ENCODE peak calls at places on chromosomes 3 and 15, in seven cellular contexts. One of them, this sample, is unnamed.

GRCh38 chr15:63185206-63185605 is 4.2 kb upstream of the RAB8B start:
- DNase-seq in PC-3: no peak
- DNase-seq in substantia nigra: peak
- DNase-seq in right cardiac atrium: no peak
- DNase-seq in Karpas-422: no peak
- DNase-seq in GM23338: no peak
- DNase-seq in SJSA1: peak
- DNase-seq in this sample: no peak

GRCh38 chr3:138038725-138039462 is 28.9 kb downstream of the CLDN18 start:
- DNase-seq in PC-3: peak
- DNase-seq in substantia nigra: no peak
- DNase-seq in right cardiac atrium: no peak
- DNase-seq in Karpas-422: no peak
- DNase-seq in GM23338: peak
- DNase-seq in SJSA1: no peak
- DNase-seq in this sample: no peak

GRCh38 chr3:151592287-151592686 is 131.4 kb upstream of the IGSF10 start:
- DNase-seq in PC-3: no peak
- DNase-seq in substantia nigra: no peak
- DNase-seq in right cardiac atrium: no peak
- DNase-seq in Karpas-422: no peak
- DNase-seq in GM23338: peak
- DNase-seq in SJSA1: no peak
- DNase-seq in this sample: no peak

GRCh38 chr3:127589600-127590281 is 792 bp downstream of the TPRA1 start:
- DNase-seq in PC-3: peak
- DNase-seq in substantia nigra: no peak
- DNase-seq in right cardiac atrium: peak
- DNase-seq in Karpas-422: peak
- DNase-seq in GM23338: no peak
- DNase-seq in SJSA1: peak
- DNase-seq in this sample: peak

GRCh38 chr3:17639765-17640164 is 102.7 kb downstream of the TBC1D5 start:
- DNase-seq in PC-3: peak
- DNase-seq in substantia nigra: no peak
- DNase-seq in right cardiac atrium: no peak
- DNase-seq in Karpas-422: no peak
- DNase-seq in GM23338: no peak
- DNase-seq in SJSA1: no peak
- DNase-seq in this sample: no peak

GRCh38 chr3:195133462-195133861 is 137.5 kb downstream of the XXYLT1 start:
- DNase-seq in PC-3: no peak
- DNase-seq in substantia nigra: peak
- DNase-seq in right cardiac atrium: no peak
- DNase-seq in Karpas-422: no peak
- DNase-seq in GM23338: no peak
- DNase-seq in SJSA1: no peak
- DNase-seq in this sample: no peak

GRCh38 chr3:126913524-126913923 is 69.4 kb upstream of the PLXNA1 start:
- DNase-seq in PC-3: peak
- DNase-seq in substantia nigra: no peak
- DNase-seq in right cardiac atrium: no peak
- DNase-seq in Karpas-422: no peak
- DNase-seq in GM23338: no peak
- DNase-seq in SJSA1: peak
- DNase-seq in this sample: no peak

GRCh38 chr3:152284906-152285305 is 16.2 kb downstream of the MBNL1 start:
- DNase-seq in PC-3: no peak
- DNase-seq in substantia nigra: no peak
- DNase-seq in right cardiac atrium: no peak
- DNase-seq in Karpas-422: no peak
- DNase-seq in GM23338: no peak
- DNase-seq in SJSA1: no peak
- DNase-seq in this sample: no peak

GRCh38 chr15:46654993-46655392 is 1020.2 kb downstream of the SQOR start:
- DNase-seq in PC-3: no peak
- DNase-seq in substantia nigra: no peak
- DNase-seq in right cardiac atrium: no peak
- DNase-seq in Karpas-422: no peak
- DNase-seq in GM23338: no peak
- DNase-seq in SJSA1: no peak
- DNase-seq in this sample: no peak

GRCh38 chr3:102258666-102259227 is 176.1 kb upstream of the ZPLD1 start:
- DNase-seq in PC-3: no peak
- DNase-seq in substantia nigra: no peak
- DNase-seq in right cardiac atrium: no peak
- DNase-seq in Karpas-422: no peak
- DNase-seq in GM23338: no peak
- DNase-seq in SJSA1: no peak
- DNase-seq in this sample: no peak

GRCh38 chr3:111768571-111769100 is 90.4 kb upstream of the PHLDB2 start:
- DNase-seq in PC-3: peak
- DNase-seq in substantia nigra: no peak
- DNase-seq in right cardiac atrium: no peak
- DNase-seq in Karpas-422: no peak
- DNase-seq in GM23338: no peak
- DNase-seq in SJSA1: peak
- DNase-seq in this sample: no peak

GRCh38 chr3:16148783-16149182 is 25.7 kb upstream of the GALNT15 start:
- DNase-seq in PC-3: no peak
- DNase-seq in substantia nigra: no peak
- DNase-seq in right cardiac atrium: peak
- DNase-seq in Karpas-422: peak
- DNase-seq in GM23338: no peak
- DNase-seq in SJSA1: peak
- DNase-seq in this sample: no peak

GRCh38 chr3:194196876-194197275 is 60.9 kb downstream of the HES1 start:
- DNase-seq in PC-3: no peak
- DNase-seq in substantia nigra: no peak
- DNase-seq in right cardiac atrium: no peak
- DNase-seq in Karpas-422: no peak
- DNase-seq in GM23338: no peak
- DNase-seq in SJSA1: no peak
- DNase-seq in this sample: no peak

GRCh38 chr3:9760779-9761505 is 8.8 kb downstream of the CAMK1 start:
- DNase-seq in PC-3: no peak
- DNase-seq in substantia nigra: no peak
- DNase-seq in right cardiac atrium: no peak
- DNase-seq in Karpas-422: no peak
- DNase-seq in GM23338: no peak
- DNase-seq in SJSA1: no peak
- DNase-seq in this sample: no peak

GRCh38 chr3:175307642-175308041 is 448.5 kb downstream of the NAALADL2 start:
- DNase-seq in PC-3: peak
- DNase-seq in substantia nigra: no peak
- DNase-seq in right cardiac atrium: no peak
- DNase-seq in Karpas-422: no peak
- DNase-seq in GM23338: no peak
- DNase-seq in SJSA1: no peak
- DNase-seq in this sample: no peak

GRCh38 chr3:9422712-9423424 is 25.5 kb downstream of the SETD5 start:
- DNase-seq in PC-3: peak
- DNase-seq in substantia nigra: peak
- DNase-seq in right cardiac atrium: peak
- DNase-seq in Karpas-422: no peak
- DNase-seq in GM23338: peak
- DNase-seq in SJSA1: peak
- DNase-seq in this sample: no peak

GRCh38 chr3:30629736-30630135 is 23.3 kb downstream of the TGFBR2 start:
- DNase-seq in PC-3: no peak
- DNase-seq in substantia nigra: no peak
- DNase-seq in right cardiac atrium: no peak
- DNase-seq in Karpas-422: no peak
- DNase-seq in GM23338: no peak
- DNase-seq in SJSA1: no peak
- DNase-seq in this sample: no peak

GRCh38 chr3:15430624-15431023 is 3.2 kb downstream of the EAF1 start:
- DNase-seq in PC-3: no peak
- DNase-seq in substantia nigra: no peak
- DNase-seq in right cardiac atrium: no peak
- DNase-seq in Karpas-422: no peak
- DNase-seq in GM23338: no peak
- DNase-seq in SJSA1: no peak
- DNase-seq in this sample: no peak

GRCh38 chr3:184380210-184380626 is 364 bp downstream of the CHRD start:
- DNase-seq in PC-3: peak
- DNase-seq in substantia nigra: peak
- DNase-seq in right cardiac atrium: peak
- DNase-seq in Karpas-422: no peak
- DNase-seq in GM23338: peak
- DNase-seq in SJSA1: no peak
- DNase-seq in this sample: no peak

GRCh38 chr15:68791431-68792283 is 29.0 kb downstream of the ANP32A start:
- DNase-seq in PC-3: no peak
- DNase-seq in substantia nigra: no peak
- DNase-seq in right cardiac atrium: no peak
- DNase-seq in Karpas-422: no peak
- DNase-seq in GM23338: peak
- DNase-seq in SJSA1: no peak
- DNase-seq in this sample: peak

GRCh38 chr3:176951586-176952292 is 245.5 kb downstream of the TBL1XR1 start:
- DNase-seq in PC-3: no peak
- DNase-seq in substantia nigra: no peak
- DNase-seq in right cardiac atrium: no peak
- DNase-seq in Karpas-422: no peak
- DNase-seq in GM23338: no peak
- DNase-seq in SJSA1: no peak
- DNase-seq in this sample: no peak

GRCh38 chr3:23490459-23490858 is 287.3 kb downstream of the UBE2E2 start:
- DNase-seq in PC-3: peak
- DNase-seq in substantia nigra: no peak
- DNase-seq in right cardiac atrium: no peak
- DNase-seq in Karpas-422: no peak
- DNase-seq in GM23338: no peak
- DNase-seq in SJSA1: peak
- DNase-seq in this sample: no peak

GRCh38 chr3:98812851-98813374 is 49.8 kb downstream of the ST3GAL6 start:
- DNase-seq in PC-3: peak
- DNase-seq in substantia nigra: no peak
- DNase-seq in right cardiac atrium: no peak
- DNase-seq in Karpas-422: peak
- DNase-seq in GM23338: peak
- DNase-seq in SJSA1: peak
- DNase-seq in this sample: peak

GRCh38 chr3:59836525-59836924 is 786.7 kb upstream of the CFAP20DC start:
- DNase-seq in PC-3: no peak
- DNase-seq in substantia nigra: no peak
- DNase-seq in right cardiac atrium: no peak
- DNase-seq in Karpas-422: no peak
- DNase-seq in GM23338: no peak
- DNase-seq in SJSA1: no peak
- DNase-seq in this sample: peak

GRCh38 chr3:27357665-27358258 is 11.4 kb downstream of the NEK10 start:
- DNase-seq in PC-3: peak
- DNase-seq in substantia nigra: peak
- DNase-seq in right cardiac atrium: no peak
- DNase-seq in Karpas-422: peak
- DNase-seq in GM23338: peak
- DNase-seq in SJSA1: peak
- DNase-seq in this sample: peak

GRCh38 chr15:64503197-64503596 is 42.8 kb downstream of the ZNF609 start:
- DNase-seq in PC-3: no peak
- DNase-seq in substantia nigra: no peak
- DNase-seq in right cardiac atrium: no peak
- DNase-seq in Karpas-422: no peak
- DNase-seq in GM23338: peak
- DNase-seq in SJSA1: no peak
- DNase-seq in this sample: peak

GRCh38 chr3:66322436-66322835 is 101.6 kb downstream of the SLC25A26 start:
- DNase-seq in PC-3: no peak
- DNase-seq in substantia nigra: no peak
- DNase-seq in right cardiac atrium: no peak
- DNase-seq in Karpas-422: no peak
- DNase-seq in GM23338: no peak
- DNase-seq in SJSA1: no peak
- DNase-seq in this sample: no peak

DNA sequence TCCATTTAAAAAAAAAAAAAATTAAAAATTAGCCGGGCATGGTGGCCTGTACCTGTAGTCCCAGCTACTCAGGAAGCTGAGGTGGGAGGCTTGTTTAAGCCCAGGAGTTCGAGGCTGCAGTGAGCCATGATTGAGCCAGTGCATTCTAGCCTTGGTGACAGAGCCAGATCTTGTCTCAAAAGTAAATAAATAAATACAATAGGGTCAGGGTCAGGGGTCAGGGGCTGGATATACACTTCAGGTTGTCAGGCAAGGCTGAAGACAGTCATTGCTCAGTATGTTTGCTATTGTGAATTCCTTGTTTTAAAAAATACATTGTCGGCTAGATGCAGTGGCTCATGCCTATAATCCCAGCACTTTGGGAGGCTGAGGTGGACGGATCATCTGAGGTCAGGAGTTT is 8.1 kb upstream of the TKT start:
- DNase-seq in PC-3: peak
- DNase-seq in substantia nigra: no peak
- DNase-seq in right cardiac atrium: no peak
- DNase-seq in Karpas-422: no peak
- DNase-seq in GM23338: no peak
- DNase-seq in SJSA1: no peak
- DNase-seq in this sample: no peak
- H3K27ac ChIP-seq in PC-3: peak
- H3K27ac ChIP-seq in substantia nigra: no peak
- H3K27ac ChIP-seq in right cardiac atrium: no peak
- H3K27ac ChIP-seq in Karpas-422: no peak
- H3K27ac ChIP-seq in GM23338: no peak
- H3K27ac ChIP-seq in SJSA1: no peak
- H3K27ac ChIP-seq in this sample: no peak

GRCh38 chr3:171376125-171376947 is 83.9 kb downstream of the TNIK start:
- DNase-seq in PC-3: no peak
- DNase-seq in substantia nigra: no peak
- DNase-seq in right cardiac atrium: no peak
- DNase-seq in Karpas-422: no peak
- DNase-seq in GM23338: no peak
- DNase-seq in SJSA1: no peak
- DNase-seq in this sample: no peak
- H3K27ac ChIP-seq in PC-3: no peak
- H3K27ac ChIP-seq in substantia nigra: peak
- H3K27ac ChIP-seq in right cardiac atrium: no peak
- H3K27ac ChIP-seq in Karpas-422: no peak
- H3K27ac ChIP-seq in GM23338: no peak
- H3K27ac ChIP-seq in SJSA1: no peak
- H3K27ac ChIP-seq in this sample: no peak

DNA sequence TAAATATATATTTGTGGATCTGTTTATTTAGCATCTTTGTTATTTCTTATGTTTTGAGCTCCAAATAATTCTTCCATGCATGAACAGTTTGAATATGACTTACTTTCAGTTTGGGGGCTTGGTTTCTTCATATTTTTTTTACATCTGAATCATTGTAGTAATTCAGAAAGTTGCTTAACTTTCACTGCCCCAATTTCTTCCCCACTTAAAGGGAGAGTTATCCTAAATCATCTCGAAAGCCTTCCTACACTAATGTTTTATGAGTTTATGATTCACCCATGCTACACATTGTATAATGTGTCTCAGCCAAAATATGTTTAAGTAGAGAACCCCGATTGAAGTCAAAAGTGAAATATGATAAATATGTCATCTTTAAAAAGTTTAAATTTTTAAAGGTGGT is 47.8 kb downstream of the SPRED1 start:
- DNase-seq in PC-3: peak
- DNase-seq in substantia nigra: no peak
- DNase-seq in right cardiac atrium: no peak
- DNase-seq in Karpas-422: no peak
- DNase-seq in GM23338: no peak
- DNase-seq in SJSA1: no peak
- DNase-seq in this sample: no peak
- H3K27ac ChIP-seq in PC-3: peak
- H3K27ac ChIP-seq in substantia nigra: no peak
- H3K27ac ChIP-seq in right cardiac atrium: no peak
- H3K27ac ChIP-seq in Karpas-422: no peak
- H3K27ac ChIP-seq in GM23338: no peak
- H3K27ac ChIP-seq in SJSA1: peak
- H3K27ac ChIP-seq in this sample: no peak

GRCh38 chr3:141402476-141403171 is 34.3 kb downstream of the ZBTB38 start:
- DNase-seq in PC-3: peak
- DNase-seq in substantia nigra: peak
- DNase-seq in right cardiac atrium: peak
- DNase-seq in Karpas-422: peak
- DNase-seq in GM23338: peak
- DNase-seq in SJSA1: peak
- DNase-seq in this sample: no peak
- H3K27ac ChIP-seq in PC-3: peak
- H3K27ac ChIP-seq in substantia nigra: peak
- H3K27ac ChIP-seq in right cardiac atrium: peak
- H3K27ac ChIP-seq in Karpas-422: no peak
- H3K27ac ChIP-seq in GM23338: no peak
- H3K27ac ChIP-seq in SJSA1: peak
- H3K27ac ChIP-seq in this sample: no peak

This sample was measured in OCI-LY7.